ENCODE peak calls at places on chromosomes 12 and 14, in six cellular contexts. B is tibial nerve, S is cardiac muscle cell, V is SK-N-SH, X is Peyer's patch, M is GM23338. O is an unnamed sample.

GRCh38 chr14:30125322-30125944 is 197.8 kb upstream of the PRKD1 start:
- DNase-seq in B (no peak), X (no peak), V (no peak), S (no peak), M (no peak), O (no peak)

GRCh38 chr14:104676130-104676693 is 13.2 kb upstream of the INF2 start:
- DNase-seq in B (no peak), X (peak), M (no peak), V (no peak), S (no peak), O (no peak)

GRCh38 chr12:68746572-68747180 is 700 bp downstream of the SLC35E3 start:
- DNase-seq in B (peak), V (peak), X (peak), S (peak), M (peak), O (no peak)

GRCh38 chr12:121626853-121627623 is 708 bp downstream of the ORAI1 start:
- DNase-seq in X (peak), S (peak), V (peak), B (peak), M (peak), O (peak)

GRCh38 chr12:14952295-14952995 is 9.0 kb downstream of the ARHGDIB start:
- DNase-seq in V (no peak), S (no peak), B (no peak), X (no peak), M (no peak), O (peak)

GRCh38 chr12:55830601-55831406 is 1.4 kb upstream of the DNAJC14 start:
- DNase-seq in S (peak), M (peak), V (peak), B (peak), X (peak), O (no peak)

GRCh38 chr14:96626916-96627315 is 124.7 kb downstream of the PAPOLA start:
- DNase-seq in B (no peak), X (peak), V (no peak), S (no peak), M (no peak), O (no peak)

GRCh38 chr12:132453361-132454133 is 36.4 kb upstream of the FBRSL1 start:
- DNase-seq in X (no peak), V (no peak), M (no peak), B (no peak), S (no peak), O (no peak)

GRCh38 chr12:52245259-52245961 is 12.4 kb downstream of the KRT7 start:
- DNase-seq in V (no peak), B (no peak), S (no peak), M (peak), X (no peak), O (no peak)

DNA sequence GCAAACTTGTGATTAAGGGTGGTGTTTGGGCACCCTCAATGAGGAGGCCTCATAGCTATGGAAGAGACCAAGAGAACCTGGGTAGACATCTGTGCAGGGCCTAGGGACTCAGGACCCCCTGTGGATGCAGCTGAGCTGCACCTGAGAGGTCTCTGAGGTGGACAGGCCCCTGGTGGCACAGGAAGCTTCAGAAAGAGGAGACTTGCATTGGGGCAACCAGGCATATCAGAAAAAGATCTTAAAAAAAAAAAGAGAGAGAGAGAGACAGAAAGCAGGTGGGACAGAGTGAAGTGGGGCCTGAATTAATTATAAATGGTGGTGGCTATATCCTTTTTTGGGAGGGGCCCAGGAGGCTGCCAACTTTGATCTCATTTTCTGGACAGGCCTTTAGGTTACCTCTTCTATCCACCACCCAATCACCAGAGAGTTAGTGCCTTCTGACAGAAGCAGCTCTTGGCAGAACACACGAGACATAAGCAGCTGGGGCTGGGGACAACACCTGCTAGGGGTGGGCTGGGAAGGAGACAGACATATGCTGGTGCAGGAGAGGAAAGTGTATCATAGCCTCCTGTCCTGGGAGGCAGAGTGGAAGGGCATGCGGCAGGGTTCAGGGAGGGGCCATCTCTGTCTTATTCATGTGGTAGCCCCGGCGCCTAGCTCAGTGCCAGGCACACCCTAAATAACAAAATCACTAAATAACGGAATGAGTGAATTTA is 46.6 kb upstream of the ATP23 start:
- DNase-seq in V (no peak), B (no peak), M (no peak), X (no peak), S (no peak), O (peak)
- H3K4me3 ChIP-seq in V (peak), B (no peak), M (no peak), X (no peak), S (no peak), O (no peak)

GRCh38 chr14:81434230-81434629 is 34.1 kb upstream of the STON2 start:
- DNase-seq in V (no peak), X (no peak), M (no peak), B (no peak), S (no peak), O (peak)
- H3K4me3 ChIP-seq in V (no peak), X (no peak), M (peak), B (no peak), S (no peak), O (no peak)

GRCh38 chr12:54033106-54033979 is 493 bp downstream of the HOXC5 start:
- DNase-seq in X (peak), V (peak), M (peak), B (no peak), S (no peak), O (no peak)
- H3K4me3 ChIP-seq in X (peak), V (peak), M (peak), B (peak), S (peak), O (no peak)

DNA sequence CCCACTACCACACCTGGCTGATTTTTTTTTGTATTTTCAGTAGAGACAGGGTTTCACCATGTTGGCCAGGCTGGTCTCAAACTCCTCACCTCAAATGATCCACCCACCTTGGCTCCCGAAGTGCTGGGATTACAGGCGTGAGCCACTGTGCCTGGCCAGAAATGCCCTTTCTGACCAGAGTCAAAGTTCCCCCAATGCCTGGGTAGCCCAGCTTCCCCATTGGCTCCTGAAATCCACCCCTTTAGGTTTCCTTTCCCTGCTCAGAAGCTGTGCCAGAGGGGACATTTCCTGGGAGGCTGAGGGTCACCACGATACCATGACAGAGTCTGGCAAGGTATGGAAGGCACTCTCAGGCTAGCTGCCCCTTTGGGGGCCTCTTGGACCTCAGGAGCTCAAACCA is 3.5 kb downstream of the GSTZ1 start:
- DNase-seq in S (no peak), V (no peak), B (no peak), M (no peak), X (no peak), O (no peak)
- H3K4me3 ChIP-seq in S (no peak), V (no peak), B (no peak), M (no peak), X (no peak), O (no peak)

O was measured in Jurkat, Clone E6-1.